ENCODE peak calls at places on chromosome 15, in four cellular contexts. G is globus pallidus; M is astrocyte of the hippocampus; Q is CD8-positive, alpha-beta memory T cell. W is an unnamed sample.

GRCh38 chr15:91892417-91892816 is 38.9 kb downstream of the SLCO3A1 start:
- DNase-seq in G (no peak), Q (no peak), M (no peak), W (no peak)

GRCh38 chr15:75591655-75592364 is 12.7 kb upstream of the PTPN9 start:
- DNase-seq in M (no peak), Q (no peak), G (no peak), W (no peak)

GRCh38 chr15:99407716-99408115 is 156.4 kb downstream of the LRRC28 start:
- DNase-seq in Q (no peak), M (no peak), G (no peak), W (no peak)

GRCh38 chr15:65326109-65326508 is 21.6 kb downstream of the RNU5B-1 start:
- DNase-seq in M (peak), G (peak), Q (no peak), W (no peak)

GRCh38 chr15:101807345-101807945 is 4.1 kb downstream of the OR4F6 start:
- DNase-seq in Q (no peak), G (no peak), M (peak), W (peak)

GRCh38 chr15:78077053-78077859 is at the start of gene TBC1D2B:
- DNase-seq in G (peak), Q (peak), M (peak), W (peak)

GRCh38 chr15:87871130-87871737 is 385.3 kb downstream of the NTRK3 start:
- DNase-seq in G (no peak), M (peak), Q (no peak), W (peak)

GRCh38 chr15:56105855-56106254 is 112.4 kb upstream of the NEDD4 start:
- DNase-seq in M (no peak), Q (no peak), G (no peak), W (no peak)

GRCh38 chr15:73818308-73818985 is 54.9 kb upstream of the TBC1D21 start:
- DNase-seq in M (no peak), G (peak), Q (no peak), W (no peak)

GRCh38 chr15:79451361-79451999 is 19.3 kb downstream of the MINAR1 start:
- DNase-seq in M (no peak), G (no peak), Q (no peak), W (no peak)

GRCh38 chr15:29676961-29677402 is 145.3 kb downstream of the TJP1 start:
- DNase-seq in Q (no peak), G (no peak), M (peak), W (no peak)

GRCh38 chr15:77533530-77533929 is 99.2 kb downstream of the LINGO1 start:
- DNase-seq in G (no peak), M (no peak), Q (no peak), W (no peak)

GRCh38 chr15:28930011-28930410 is 44.2 kb downstream of the APBA2 start:
- DNase-seq in M (no peak), G (no peak), Q (no peak), W (no peak)

GRCh38 chr15:36791849-36792618 is 212.6 kb downstream of the CDIN1 start:
- DNase-seq in Q (no peak), G (no peak), M (no peak), W (no peak)

GRCh38 chr15:88465633-88466219 is 1.5 kb downstream of the MRPL46 start:
- DNase-seq in M (no peak), G (no peak), Q (no peak), W (no peak)

GRCh38 chr15:82624008-82624407 is 23.2 kb downstream of the CPEB1 start:
- DNase-seq in Q (no peak), M (peak), G (no peak), W (no peak)

GRCh38 chr15:64857421-64857820 is 15.7 kb downstream of the PLEKHO2 start:
- DNase-seq in G (no peak), M (peak), Q (no peak), W (peak)

GRCh38 chr15:47374222-47374621 is 343.1 kb upstream of the SEMA6D start:
- DNase-seq in M (no peak), G (no peak), Q (no peak), W (no peak)

GRCh38 chr15:89419370-89419984 is 76.9 kb downstream of the RHCG start:
- DNase-seq in G (no peak), Q (no peak), M (peak), W (no peak)

GRCh38 chr15:68310811-68311463 is 33.4 kb downstream of the FEM1B start:
- DNase-seq in G (no peak), Q (no peak), M (no peak), W (peak)

GRCh38 chr15:63156086-63156707 is 1.1 kb downstream of the RPS27L start:
- DNase-seq in Q (peak), G (peak), M (peak), W (no peak)

GRCh38 chr15:25181290-25182097 is 226.7 kb downstream of the SNRPN start:
- DNase-seq in Q (no peak), G (no peak), M (no peak), W (no peak)

GRCh38 chr15:89452330-89452836 is 44.0 kb downstream of the RHCG start:
- DNase-seq in Q (no peak), G (no peak), M (no peak), W (no peak)

GRCh38 chr15:76866716-76867321 is 38.3 kb downstream of the SCAPER start:
- DNase-seq in M (peak), G (peak), Q (no peak), W (no peak)

GRCh38 chr15:67085237-67085817 is 19.9 kb downstream of the SMAD3 start:
- DNase-seq in G (no peak), M (no peak), Q (no peak), W (no peak)

GRCh38 chr15:29570121-29570930 is 251.9 kb downstream of the TJP1 start:
- DNase-seq in G (no peak), Q (no peak), M (peak), W (no peak)

GRCh38 chr15:95946241-95946640 is 384.3 kb upstream of the NR2F2 start:
- DNase-seq in G (no peak), M (no peak), Q (no peak), W (no peak)

GRCh38 chr15:41894251-41894790 is 468 bp upstream of the SPTBN5 start:
- DNase-seq in Q (no peak), G (no peak), M (no peak), W (no peak)

GRCh38 chr15:51079226-51079625 is 15.5 kb downstream of the TNFAIP8L3 start:
- DNase-seq in M (no peak), Q (no peak), G (no peak), W (no peak)

GRCh38 chr15:83694030-83694429 is 40.1 kb downstream of the ADAMTSL3 start:
- DNase-seq in M (peak), G (no peak), Q (no peak), W (peak)

GRCh38 chr15:64892850-64893403 is 18.8 kb upstream of the ANKDD1A start:
- DNase-seq in G (no peak), Q (no peak), M (no peak), W (no peak)

GRCh38 chr15:88194162-88194561 is 62.4 kb downstream of the NTRK3 start:
- DNase-seq in G (no peak), M (no peak), Q (no peak), W (no peak)

GRCh38 chr15:75029378-75030022 is 6.1 kb downstream of the PPCDC start:
- DNase-seq in G (peak), M (peak), Q (peak), W (peak)

GRCh38 chr15:92429378-92430066 is 35.8 kb downstream of the ST8SIA2 start:
- DNase-seq in G (no peak), Q (no peak), M (peak), W (peak)

GRCh38 chr15:96354731-96355560 is 24.4 kb downstream of the NR2F2 start:
- DNase-seq in Q (no peak), M (no peak), G (no peak), W (no peak)

W was measured in SJSA1.